ENCODE peak calls at places on chromosomes 6 and 20, in ten cellular contexts. One of them, this sample, is unnamed.

GRCh38 chr6:28898710-28898965 is 25.1 kb downstream of the TRIM27 start:
- DNase-seq in aorta: no peak
- DNase-seq in T follicular helper cell: no peak
- DNase-seq in GM23338: no peak
- DNase-seq in GM13976: no peak
- DNase-seq in lung microvascular endothelial cell: no peak
- DNase-seq in neuronal stem cell: no peak
- DNase-seq in A549: no peak
- DNase-seq in CD4-positive, alpha-beta memory T cell: no peak
- DNase-seq in effector memory CD8-positive, alpha-beta T cell: no peak
- DNase-seq in this sample: no peak

GRCh38 chr20:58910473-58910872 is 58.0 kb downstream of the GNAS start:
- DNase-seq in aorta: no peak
- DNase-seq in T follicular helper cell: no peak
- DNase-seq in GM23338: no peak
- DNase-seq in GM13976: no peak
- DNase-seq in lung microvascular endothelial cell: no peak
- DNase-seq in neuronal stem cell: no peak
- DNase-seq in A549: no peak
- DNase-seq in CD4-positive, alpha-beta memory T cell: no peak
- DNase-seq in effector memory CD8-positive, alpha-beta T cell: no peak
- DNase-seq in this sample: no peak

GRCh38 chr6:71745525-71745924 is 140.8 kb upstream of the RIMS1 start:
- DNase-seq in aorta: no peak
- DNase-seq in T follicular helper cell: no peak
- DNase-seq in GM23338: peak; percentile 20
- DNase-seq in GM13976: no peak
- DNase-seq in lung microvascular endothelial cell: no peak
- DNase-seq in neuronal stem cell: no peak
- DNase-seq in A549: no peak
- DNase-seq in CD4-positive, alpha-beta memory T cell: no peak
- DNase-seq in effector memory CD8-positive, alpha-beta T cell: no peak
- DNase-seq in this sample: no peak

GRCh38 chr20:14568701-14569100 is 231.3 kb upstream of the FLRT3 start:
- DNase-seq in aorta: no peak
- DNase-seq in T follicular helper cell: no peak
- DNase-seq in GM23338: no peak
- DNase-seq in GM13976: no peak
- DNase-seq in lung microvascular endothelial cell: no peak
- DNase-seq in neuronal stem cell: no peak
- DNase-seq in A549: no peak
- DNase-seq in CD4-positive, alpha-beta memory T cell: no peak
- DNase-seq in effector memory CD8-positive, alpha-beta T cell: no peak
- DNase-seq in this sample: no peak

GRCh38 chr6:133326584-133326983 is 85.4 kb downstream of the EYA4 start:
- DNase-seq in aorta: no peak
- DNase-seq in T follicular helper cell: no peak
- DNase-seq in GM23338: no peak
- DNase-seq in GM13976: no peak
- DNase-seq in lung microvascular endothelial cell: no peak
- DNase-seq in neuronal stem cell: no peak
- DNase-seq in A549: no peak
- DNase-seq in CD4-positive, alpha-beta memory T cell: no peak
- DNase-seq in effector memory CD8-positive, alpha-beta T cell: no peak
- DNase-seq in this sample: no peak

GRCh38 chr6:30357678-30358339 is 12.9 kb downstream of the RPP21 start:
- DNase-seq in aorta: peak; percentile 77
- DNase-seq in T follicular helper cell: peak; percentile 40
- DNase-seq in GM23338: peak; percentile 96
- DNase-seq in GM13976: peak; percentile 79
- DNase-seq in lung microvascular endothelial cell: peak; percentile 80
- DNase-seq in neuronal stem cell: peak; percentile 80
- DNase-seq in A549: peak; percentile 53
- DNase-seq in CD4-positive, alpha-beta memory T cell: peak; percentile 61
- DNase-seq in effector memory CD8-positive, alpha-beta T cell: peak; percentile 48
- DNase-seq in this sample: no peak

GRCh38 chr20:51373713-51374481 is 168.6 kb downstream of the NFATC2 start:
- DNase-seq in aorta: peak; percentile 75
- DNase-seq in T follicular helper cell: no peak
- DNase-seq in GM23338: no peak
- DNase-seq in GM13976: no peak
- DNase-seq in lung microvascular endothelial cell: peak; percentile 90
- DNase-seq in neuronal stem cell: no peak
- DNase-seq in A549: no peak
- DNase-seq in CD4-positive, alpha-beta memory T cell: no peak
- DNase-seq in effector memory CD8-positive, alpha-beta T cell: no peak
- DNase-seq in this sample: no peak

GRCh38 chr20:48406462-48407235 is 421.1 kb downstream of the PREX1 start:
- DNase-seq in aorta: no peak
- DNase-seq in T follicular helper cell: no peak
- DNase-seq in GM23338: no peak
- DNase-seq in GM13976: no peak
- DNase-seq in lung microvascular endothelial cell: no peak
- DNase-seq in neuronal stem cell: no peak
- DNase-seq in A549: no peak
- DNase-seq in CD4-positive, alpha-beta memory T cell: no peak
- DNase-seq in effector memory CD8-positive, alpha-beta T cell: no peak
- DNase-seq in this sample: no peak

GRCh38 chr6:150764638-150765456 is 100.7 kb upstream of the MTHFD1L start:
- DNase-seq in aorta: no peak
- DNase-seq in T follicular helper cell: no peak
- DNase-seq in GM23338: no peak
- DNase-seq in GM13976: no peak
- DNase-seq in lung microvascular endothelial cell: no peak
- DNase-seq in neuronal stem cell: no peak
- DNase-seq in A549: no peak
- DNase-seq in CD4-positive, alpha-beta memory T cell: no peak
- DNase-seq in effector memory CD8-positive, alpha-beta T cell: no peak
- DNase-seq in this sample: no peak

GRCh38 chr20:57022306-57022705 is 244.1 kb downstream of the BMP7 start:
- DNase-seq in aorta: no peak
- DNase-seq in T follicular helper cell: no peak
- DNase-seq in GM23338: peak; percentile 93
- DNase-seq in GM13976: no peak
- DNase-seq in lung microvascular endothelial cell: no peak
- DNase-seq in neuronal stem cell: no peak
- DNase-seq in A549: no peak
- DNase-seq in CD4-positive, alpha-beta memory T cell: no peak
- DNase-seq in effector memory CD8-positive, alpha-beta T cell: no peak
- DNase-seq in this sample: no peak

GRCh38 chr6:45922728-45923351 is 92.8 kb downstream of the CLIC5 start:
- DNase-seq in aorta: peak; percentile 80
- DNase-seq in T follicular helper cell: peak; percentile 24
- DNase-seq in GM23338: peak; percentile 80
- DNase-seq in GM13976: peak; percentile 41
- DNase-seq in lung microvascular endothelial cell: peak; percentile 61
- DNase-seq in neuronal stem cell: peak; percentile 59
- DNase-seq in A549: peak; percentile 4
- DNase-seq in CD4-positive, alpha-beta memory T cell: peak; percentile 47
- DNase-seq in effector memory CD8-positive, alpha-beta T cell: peak; percentile 46
- DNase-seq in this sample: peak; percentile 60

GRCh38 chr6:41161380-41161779 is 1.5 kb downstream of the TREM2 start:
- DNase-seq in aorta: no peak
- DNase-seq in T follicular helper cell: no peak
- DNase-seq in GM23338: no peak
- DNase-seq in GM13976: no peak
- DNase-seq in lung microvascular endothelial cell: no peak
- DNase-seq in neuronal stem cell: no peak
- DNase-seq in A549: no peak
- DNase-seq in CD4-positive, alpha-beta memory T cell: no peak
- DNase-seq in effector memory CD8-positive, alpha-beta T cell: no peak
- DNase-seq in this sample: no peak

GRCh38 chr6:122734529-122735203 is 44.9 kb upstream of the FABP7 start:
- DNase-seq in aorta: no peak
- DNase-seq in T follicular helper cell: no peak
- DNase-seq in GM23338: peak; percentile 44
- DNase-seq in GM13976: no peak
- DNase-seq in lung microvascular endothelial cell: no peak
- DNase-seq in neuronal stem cell: no peak
- DNase-seq in A549: no peak
- DNase-seq in CD4-positive, alpha-beta memory T cell: no peak
- DNase-seq in effector memory CD8-positive, alpha-beta T cell: no peak
- DNase-seq in this sample: no peak

GRCh38 chr6:149680490-149680889 is 32.0 kb upstream of the KATNA1 start:
- DNase-seq in aorta: no peak
- DNase-seq in T follicular helper cell: no peak
- DNase-seq in GM23338: no peak
- DNase-seq in GM13976: peak; percentile 33
- DNase-seq in lung microvascular endothelial cell: no peak
- DNase-seq in neuronal stem cell: no peak
- DNase-seq in A549: no peak
- DNase-seq in CD4-positive, alpha-beta memory T cell: no peak
- DNase-seq in effector memory CD8-positive, alpha-beta T cell: no peak
- DNase-seq in this sample: no peak

GRCh38 chr6:6331393-6331792 is 10.9 kb upstream of the F13A1 start:
- DNase-seq in aorta: no peak
- DNase-seq in T follicular helper cell: no peak
- DNase-seq in GM23338: no peak
- DNase-seq in GM13976: peak; percentile 61
- DNase-seq in lung microvascular endothelial cell: no peak
- DNase-seq in neuronal stem cell: no peak
- DNase-seq in A549: no peak
- DNase-seq in CD4-positive, alpha-beta memory T cell: no peak
- DNase-seq in effector memory CD8-positive, alpha-beta T cell: no peak
- DNase-seq in this sample: no peak

GRCh38 chr6:31075528-31075927 is 36.8 kb downstream of the C6orf15 start:
- DNase-seq in aorta: no peak
- DNase-seq in T follicular helper cell: no peak
- DNase-seq in GM23338: no peak
- DNase-seq in GM13976: no peak
- DNase-seq in lung microvascular endothelial cell: peak; percentile 14
- DNase-seq in neuronal stem cell: no peak
- DNase-seq in A549: no peak
- DNase-seq in CD4-positive, alpha-beta memory T cell: no peak
- DNase-seq in effector memory CD8-positive, alpha-beta T cell: no peak
- DNase-seq in this sample: no peak

GRCh38 chr6:139853302-139853992 is 479.0 kb upstream of the CITED2 start:
- DNase-seq in aorta: no peak
- DNase-seq in T follicular helper cell: no peak
- DNase-seq in GM23338: no peak
- DNase-seq in GM13976: no peak
- DNase-seq in lung microvascular endothelial cell: no peak
- DNase-seq in neuronal stem cell: no peak
- DNase-seq in A549: no peak
- DNase-seq in CD4-positive, alpha-beta memory T cell: no peak
- DNase-seq in effector memory CD8-positive, alpha-beta T cell: no peak
- DNase-seq in this sample: no peak

GRCh38 chr6:111105578-111105977 is 18.3 kb downstream of the SLC16A10 start:
- DNase-seq in aorta: no peak
- DNase-seq in T follicular helper cell: no peak
- DNase-seq in GM23338: no peak
- DNase-seq in GM13976: no peak
- DNase-seq in lung microvascular endothelial cell: peak; percentile 35
- DNase-seq in neuronal stem cell: no peak
- DNase-seq in A549: peak; percentile 14
- DNase-seq in CD4-positive, alpha-beta memory T cell: no peak
- DNase-seq in effector memory CD8-positive, alpha-beta T cell: no peak
- DNase-seq in this sample: peak; percentile 96

GRCh38 chr20:36018208-36018988 is 50.0 kb downstream of the CNBD2 start:
- DNase-seq in aorta: no peak
- DNase-seq in T follicular helper cell: no peak
- DNase-seq in GM23338: no peak
- DNase-seq in GM13976: no peak
- DNase-seq in lung microvascular endothelial cell: no peak
- DNase-seq in neuronal stem cell: no peak
- DNase-seq in A549: no peak
- DNase-seq in CD4-positive, alpha-beta memory T cell: no peak
- DNase-seq in effector memory CD8-positive, alpha-beta T cell: no peak
- DNase-seq in this sample: no peak

GRCh38 chr6:14858808-14859207 is 387.1 kb upstream of the JARID2 start:
- DNase-seq in aorta: no peak
- DNase-seq in T follicular helper cell: no peak
- DNase-seq in GM23338: no peak
- DNase-seq in GM13976: no peak
- DNase-seq in lung microvascular endothelial cell: no peak
- DNase-seq in neuronal stem cell: no peak
- DNase-seq in A549: no peak
- DNase-seq in CD4-positive, alpha-beta memory T cell: no peak
- DNase-seq in effector memory CD8-positive, alpha-beta T cell: no peak
- DNase-seq in this sample: no peak

GRCh38 chr20:32479697-32480140 is 105.4 kb downstream of the NOL4L start:
- DNase-seq in aorta: peak; percentile 49
- DNase-seq in T follicular helper cell: no peak
- DNase-seq in GM23338: no peak
- DNase-seq in GM13976: no peak
- DNase-seq in lung microvascular endothelial cell: no peak
- DNase-seq in neuronal stem cell: no peak
- DNase-seq in A549: no peak
- DNase-seq in CD4-positive, alpha-beta memory T cell: no peak
- DNase-seq in effector memory CD8-positive, alpha-beta T cell: no peak
- DNase-seq in this sample: no peak

GRCh38 chr6:129889580-129889979 is 28.5 kb upstream of the TMEM244 start:
- DNase-seq in aorta: no peak
- DNase-seq in T follicular helper cell: no peak
- DNase-seq in GM23338: no peak
- DNase-seq in GM13976: no peak
- DNase-seq in lung microvascular endothelial cell: peak; percentile 69
- DNase-seq in neuronal stem cell: no peak
- DNase-seq in A549: no peak
- DNase-seq in CD4-positive, alpha-beta memory T cell: no peak
- DNase-seq in effector memory CD8-positive, alpha-beta T cell: no peak
- DNase-seq in this sample: no peak

GRCh38 chr20:8932192-8933150 is 136.4 kb upstream of the PLCB4 start:
- DNase-seq in aorta: no peak
- DNase-seq in T follicular helper cell: no peak
- DNase-seq in GM23338: no peak
- DNase-seq in GM13976: no peak
- DNase-seq in lung microvascular endothelial cell: peak; percentile 41
- DNase-seq in neuronal stem cell: no peak
- DNase-seq in A549: peak; percentile 15
- DNase-seq in CD4-positive, alpha-beta memory T cell: no peak
- DNase-seq in effector memory CD8-positive, alpha-beta T cell: no peak
- DNase-seq in this sample: no peak

GRCh38 chr6:128807577-128807976 is 75.4 kb upstream of the LAMA2 start:
- DNase-seq in aorta: no peak
- DNase-seq in T follicular helper cell: no peak
- DNase-seq in GM23338: peak; percentile 61
- DNase-seq in GM13976: no peak
- DNase-seq in lung microvascular endothelial cell: peak; percentile 52
- DNase-seq in neuronal stem cell: peak; percentile 6
- DNase-seq in A549: no peak
- DNase-seq in CD4-positive, alpha-beta memory T cell: no peak
- DNase-seq in effector memory CD8-positive, alpha-beta T cell: no peak
- DNase-seq in this sample: no peak

GRCh38 chr20:50311308-50312001 is 120.8 kb downstream of the CEBPB start:
- DNase-seq in aorta: peak; percentile 38
- DNase-seq in T follicular helper cell: no peak
- DNase-seq in GM23338: no peak
- DNase-seq in GM13976: no peak
- DNase-seq in lung microvascular endothelial cell: peak; percentile 27
- DNase-seq in neuronal stem cell: no peak
- DNase-seq in A549: no peak
- DNase-seq in CD4-positive, alpha-beta memory T cell: no peak
- DNase-seq in effector memory CD8-positive, alpha-beta T cell: no peak
- DNase-seq in this sample: no peak

GRCh38 chr6:692858-693736 is at the start of gene EXOC2:
- DNase-seq in aorta: peak; percentile 96
- DNase-seq in T follicular helper cell: peak; percentile 72
- DNase-seq in GM23338: peak; percentile 93
- DNase-seq in GM13976: peak; percentile 92
- DNase-seq in lung microvascular endothelial cell: peak; percentile 84
- DNase-seq in neuronal stem cell: peak; percentile 81
- DNase-seq in A549: peak; percentile 35
- DNase-seq in CD4-positive, alpha-beta memory T cell: peak; percentile 82
- DNase-seq in effector memory CD8-positive, alpha-beta T cell: peak; percentile 81
- DNase-seq in this sample: peak; percentile 90

GRCh38 chr20:53999077-53999476 is 71.3 kb downstream of the BCAS1 start:
- DNase-seq in aorta: no peak
- DNase-seq in T follicular helper cell: no peak
- DNase-seq in GM23338: no peak
- DNase-seq in GM13976: no peak
- DNase-seq in lung microvascular endothelial cell: no peak
- DNase-seq in neuronal stem cell: no peak
- DNase-seq in A549: no peak
- DNase-seq in CD4-positive, alpha-beta memory T cell: no peak
- DNase-seq in effector memory CD8-positive, alpha-beta T cell: no peak
- DNase-seq in this sample: no peak

GRCh38 chr6:20811112-20811746 is 277.0 kb downstream of the CDKAL1 start:
- DNase-seq in aorta: no peak
- DNase-seq in T follicular helper cell: no peak
- DNase-seq in GM23338: peak; percentile 96
- DNase-seq in GM13976: no peak
- DNase-seq in lung microvascular endothelial cell: peak; percentile 97
- DNase-seq in neuronal stem cell: peak; percentile 55
- DNase-seq in A549: peak; percentile 39
- DNase-seq in CD4-positive, alpha-beta memory T cell: no peak
- DNase-seq in effector memory CD8-positive, alpha-beta T cell: no peak
- DNase-seq in this sample: no peak